ENCODE peak calls at places on chromosomes 13 and 19, in four cellular contexts. Q is psoas muscle, U is progenitor cell of endocrine pancreas, B is Panc1. X is an unnamed sample.

GRCh38 chr19:38362076-38362945 is 12.1 kb upstream of the PSMD8 start:
- DNase-seq in Q (peak), U (peak), B (peak), X (peak)

GRCh38 chr19:39411832-39412099 is 703 bp upstream of the PLEKHG2 start:
- DNase-seq in Q (peak), U (peak), B (no peak), X (peak)

GRCh38 chr19:43798546-43799409 is 3.5 kb downstream of the LYPD5 start:
- DNase-seq in Q (peak), U (peak), B (no peak), X (no peak)

GRCh38 chr19:23075031-23075733 is 41.6 kb upstream of the ZNF730 start:
- DNase-seq in Q (peak), U (peak), B (no peak), X (no peak)

GRCh38 chr19:927044-927706 is 1.3 kb downstream of the ARID3A start:
- DNase-seq in Q (peak), U (no peak), B (no peak), X (no peak)

GRCh38 chr19:49327878-49328544 is 3.0 kb upstream of the SLC6A16 start:
- DNase-seq in Q (no peak), U (no peak), B (no peak), X (peak)

GRCh38 chr19:49348305-49349188 is 13.3 kb downstream of the CD37 start:
- DNase-seq in Q (no peak), U (no peak), B (no peak), X (no peak)

GRCh38 chr19:10086904-10087256 is 763 bp downstream of the SHFL start:
- DNase-seq in Q (no peak), U (no peak), B (no peak), X (no peak)

GRCh38 chr13:94382520-94382919 is 97.0 kb downstream of the DCT start:
- DNase-seq in Q (no peak), U (no peak), B (no peak), X (no peak)

GRCh38 chr19:29655648-29656335 is 9.5 kb upstream of the PLEKHF1 start:
- DNase-seq in Q (no peak), U (no peak), B (no peak), X (no peak)

GRCh38 chr13:114039471-114040141 is 65.7 kb upstream of the C13orf46 start:
- DNase-seq in Q (no peak), U (no peak), B (no peak), X (no peak)

GRCh38 chr13:114038900-114039299 is 65.0 kb upstream of the C13orf46 start:
- DNase-seq in Q (no peak), U (no peak), B (no peak), X (no peak)

GRCh38 chr13:114035583-114036501 is 62.0 kb upstream of the C13orf46 start:
- DNase-seq in Q (peak), U (no peak), B (no peak), X (no peak)

GRCh38 chr13:114038211-114038613 is 64.3 kb upstream of the C13orf46 start:
- DNase-seq in Q (no peak), U (no peak), B (no peak), X (no peak)

GRCh38 chr13:114037674-114038073 is 63.8 kb upstream of the C13orf46 start:
- DNase-seq in Q (no peak), U (no peak), B (no peak), X (no peak)
- TF ChIP-seq CTCF in Q (no peak), U (no peak), B (no peak), X (no peak)

GRCh38 chr13:110869805-110870706 is 44.8 kb downstream of the ANKRD10 start:
- DNase-seq in Q (peak), U (no peak), B (peak), X (peak)
- TF ChIP-seq CTCF in Q (peak), U (no peak), B (no peak), X (peak)

GRCh38 chr13:97366172-97366688 is 67.7 kb upstream of the RAP2A start:
- DNase-seq in Q (no peak), U (no peak), B (no peak), X (no peak)
- TF ChIP-seq CTCF in Q (no peak), U (no peak), B (peak), X (no peak)

GRCh38 chr19:2221918-2222317 is 14.2 kb downstream of the PLEKHJ1 start:
- DNase-seq in Q (no peak), U (no peak), B (no peak), X (no peak)
- TF ChIP-seq CTCF in Q (peak), U (peak), B (no peak), X (peak)

DNA sequence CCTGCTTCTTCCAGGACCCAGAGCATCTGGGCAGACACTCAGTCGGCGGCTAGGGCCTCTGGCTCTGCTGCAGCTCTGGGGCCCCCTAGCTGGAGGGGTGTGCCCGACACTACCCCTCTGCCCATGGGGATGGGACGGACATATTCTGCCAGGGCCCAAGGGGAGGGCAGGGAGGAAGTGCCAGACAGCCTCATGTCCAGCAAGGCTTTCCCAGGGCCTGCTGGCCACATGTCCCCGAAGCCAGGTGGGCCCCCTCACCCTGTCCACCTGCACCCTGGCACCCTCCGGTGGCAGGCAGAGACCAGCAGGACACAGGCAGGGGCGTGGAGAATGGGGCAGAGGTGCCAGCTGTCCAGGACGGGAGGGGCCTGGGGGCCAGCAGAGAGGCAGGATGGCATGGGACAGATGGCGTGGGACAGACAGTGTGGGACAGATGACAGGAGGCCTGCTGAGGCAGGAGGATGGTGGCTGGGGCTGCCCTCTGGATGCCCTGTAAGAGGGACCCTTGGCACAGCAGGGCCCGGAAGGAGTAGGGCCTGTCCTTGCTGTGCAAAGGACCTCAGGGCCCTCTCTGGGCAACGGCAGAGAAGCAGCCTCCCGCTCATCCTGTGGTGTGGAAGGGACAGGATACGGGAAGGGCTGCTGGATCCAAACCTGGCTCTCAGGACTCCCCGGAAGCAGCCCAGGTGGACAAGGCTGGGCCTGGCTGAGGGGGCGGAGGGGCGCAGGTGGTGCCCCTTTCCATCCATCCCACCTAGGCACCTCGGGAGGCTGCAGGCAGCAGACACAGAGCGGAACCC is 29.1 kb downstream of the CEBPG start:
- DNase-seq in Q (no peak), U (no peak), B (no peak), X (no peak)
- TF ChIP-seq CTCF in Q (peak), U (no peak), B (peak), X (no peak)

GRCh38 chr19:17605761-17606745 is 50.6 kb downstream of the COLGALT1 start:
- DNase-seq in Q (peak), U (peak), B (peak), X (no peak)
- TF ChIP-seq CTCF in Q (peak), U (peak), B (peak), X (peak)

X was measured in HFFc6.